ENCODE peak calls at places on chromosomes 11 and 22, in seven cellular contexts. X is GM03348; G is tibial artery; C is CD8-positive, alpha-beta memory T cell; J is mucosa of gallbladder; B is hippocampal formation; E is stimulated activated CD8-positive, alpha-beta memory T cell treated with anti-CD3 and anti-CD28 coated beads, Interleukin-15, amount 100 ng/mL, for 24 hours. Z is an unnamed sample.

GRCh38 chr11:133833101-133833898 is 12.0 kb downstream of the SPATA19 start:
- DNase-seq in C (no peak), X (no peak), B (no peak), J (no peak), E (no peak), G (no peak), Z (no peak)

GRCh38 chr11:36594316-36594989 is at the start of gene IFTAP:
- DNase-seq in J (peak), X (peak), B (peak), G (peak), E (no peak), C (peak), Z (no peak)

GRCh38 chr11:11347583-11347982 is 5.5 kb downstream of the CSNK2A3 start:
- DNase-seq in G (no peak), C (no peak), E (no peak), B (no peak), X (no peak), J (no peak), Z (no peak)

GRCh38 chr22:22678970-22679369 is 34.6 kb downstream of the GGTLC2 start:
- DNase-seq in B (no peak), C (no peak), G (no peak), J (no peak), E (no peak), X (no peak), Z (no peak)

GRCh38 chr22:25736378-25737011 is 5.5 kb upstream of the MYO18B start:
- DNase-seq in E (no peak), J (no peak), B (no peak), C (no peak), G (no peak), X (no peak), Z (no peak)

GRCh38 chr22:29195118-29195963 is 10.4 kb upstream of the EMID1 start:
- DNase-seq in G (no peak), J (no peak), E (no peak), X (no peak), B (no peak), C (no peak), Z (no peak)

GRCh38 chr11:94521684-94522083 is 9.4 kb downstream of the C11orf97 start:
- DNase-seq in X (peak), C (no peak), J (no peak), E (no peak), B (no peak), G (no peak), Z (no peak)

GRCh38 chr11:8248786-8249185 is 14.9 kb downstream of the LMO1 start:
- DNase-seq in C (no peak), E (no peak), B (no peak), G (no peak), X (no peak), J (no peak), Z (no peak)

GRCh38 chr11:7603031-7603781 is 70.1 kb downstream of the CYB5R2 start:
- DNase-seq in X (peak), E (no peak), J (no peak), C (no peak), G (no peak), B (no peak), Z (no peak)

GRCh38 chr11:28110839-28111235 is 2.6 kb downstream of the METTL15 start:
- DNase-seq in J (no peak), X (no peak), B (no peak), G (no peak), E (no peak), C (no peak), Z (no peak)

GRCh38 chr11:12517306-12517705 is 139.9 kb downstream of the PARVA start:
- DNase-seq in X (no peak), J (no peak), E (no peak), B (no peak), C (no peak), G (no peak), Z (no peak)

GRCh38 chr11:134124660-134125451 is 56.0 kb downstream of the JAM3 start:
- DNase-seq in J (no peak), C (no peak), B (peak), E (no peak), G (peak), X (peak), Z (no peak)

GRCh38 chr11:60872952-60873524 is 5.7 kb downstream of the ZP1 start:
- DNase-seq in B (no peak), E (no peak), G (no peak), J (no peak), C (no peak), X (no peak), Z (no peak)

GRCh38 chr22:30871391-30872281 is 96.9 kb downstream of the MORC2 start:
- DNase-seq in G (no peak), C (no peak), J (no peak), X (no peak), E (no peak), B (no peak), Z (no peak)

GRCh38 chr11:58507355-58507754 is 550 bp downstream of the OR5B21 start:
- DNase-seq in J (no peak), E (no peak), C (no peak), X (no peak), B (no peak), G (no peak), Z (no peak)

GRCh38 chr11:75762885-75763284 is 5.7 kb upstream of the DGAT2 start:
- DNase-seq in J (no peak), E (no peak), C (no peak), B (no peak), X (peak), G (no peak), Z (no peak)

GRCh38 chr22:36816635-36817428 is at the start of gene PVALB:
- DNase-seq in B (no peak), C (no peak), G (no peak), E (no peak), J (peak), X (peak), Z (no peak)

GRCh38 chr11:68651208-68651984 is 32.9 kb upstream of the GAL start:
- DNase-seq in C (no peak), X (no peak), E (no peak), B (no peak), J (no peak), G (no peak), Z (no peak)

GRCh38 chr11:76143274-76143673 is 63.0 kb downstream of the WNT11 start:
- DNase-seq in G (no peak), J (no peak), X (no peak), E (no peak), B (no peak), C (no peak), Z (no peak)